ENCODE peak calls at places on chromosomes 11 and 22, in ten cellular contexts. Q is breast epithelium; J is KG1; C is activated T-helper 1 cell treated with Interleukin-2 at 50 U/mL for 16 hours; U is DMS79 treated with DMSO at 0.1 percent for 48 hours; L is epithelial cell of esophagus; Z is M059J; S is Daoy; D is NCI-H460; W is CD8-positive, alpha-beta memory T cell. T is an unnamed sample.

GRCh38 chr11:125102025-125102424 is 9.4 kb downstream of the TMEM218 start:
- DNase-seq in C (no peak), L (no peak), Q (no peak), U (no peak), W (no peak), S (no peak), Z (no peak), D (no peak), J (no peak), T (no peak)

GRCh38 chr22:45478108-45478771 is 24.4 kb upstream of the FBLN1 start:
- DNase-seq in D (peak), C (no peak), S (no peak), L (peak), Q (no peak), U (no peak), W (no peak), Z (peak), J (no peak), T (peak)

GRCh38 chr11:57474017-57474750 is 13.9 kb downstream of the RTN4RL2 start:
- DNase-seq in D (no peak), C (no peak), W (peak), J (no peak), Q (no peak), L (no peak), Z (peak), U (no peak), S (peak), T (no peak)

GRCh38 chr22:19974233-19974861 is 32.7 kb upstream of the TXNRD2 start:
- DNase-seq in Z (peak), Q (no peak), S (peak), L (peak), W (no peak), U (peak), J (no peak), C (no peak), D (no peak), T (peak)

GRCh38 chr11:118437736-118438125 is 1.4 kb downstream of the KMT2A start:
- DNase-seq in J (no peak), Q (no peak), L (peak), W (peak), S (peak), C (no peak), Z (no peak), U (no peak), D (no peak), T (peak)

GRCh38 chr11:95576149-95576851 is 213.3 kb downstream of the FAM76B start:
- DNase-seq in J (no peak), U (no peak), Z (no peak), L (no peak), W (no peak), S (no peak), Q (no peak), D (no peak), C (no peak), T (no peak)

GRCh38 chr11:123063396-123064267 is 1.7 kb upstream of the HSPA8 start:
- DNase-seq in J (peak), D (peak), Q (no peak), S (peak), L (peak), C (peak), Z (peak), W (no peak), U (peak), T (peak)

GRCh38 chr22:24390576-24390975 is 36.8 kb upstream of the ADORA2A start:
- DNase-seq in Q (no peak), J (no peak), D (no peak), W (no peak), S (no peak), U (no peak), L (no peak), C (no peak), Z (no peak), T (no peak)

GRCh38 chr11:34184505-34185015 is 79.1 kb downstream of the NAT10 start:
- DNase-seq in Z (no peak), Q (no peak), S (no peak), W (no peak), U (no peak), L (no peak), C (no peak), D (no peak), J (no peak), T (no peak)

GRCh38 chr22:19195796-19196731 is 17.5 kb upstream of the SLC25A1 start:
- DNase-seq in W (no peak), D (no peak), Q (no peak), J (no peak), C (no peak), Z (no peak), S (no peak), U (no peak), L (no peak), T (no peak)